ENCODE peak calls at places on chromosome 14, in five cellular contexts. N, H, Y, J and F are unnamed samples.

GRCh38 chr14:97703006-97703760 is 906.0 kb downstream of the VRK1 start:
- DNase-seq in H (no peak), J (peak; percentile 54), Y (no peak), N (no peak), F (no peak)

GRCh38 chr14:65961004-65961403 is 525.2 kb upstream of the CCDC196 start:
- DNase-seq in H (peak; percentile 62), Y (no peak), N (peak; percentile 68), J (peak; percentile 78), F (no peak)

GRCh38 chr14:95482967-95483842 is 33.2 kb downstream of the SYNE3 start:
- DNase-seq in H (no peak), N (peak; percentile 71), J (peak; percentile 84), Y (peak; percentile 85), F (no peak)

GRCh38 chr14:105897725-105898113 is 371.3 kb downstream of the TMEM121 start:
- DNase-seq in N (no peak), Y (no peak), H (no peak), J (no peak), F (no peak)

GRCh38 chr14:23123419-23123818 is 4.4 kb upstream of the CEBPE start:
- DNase-seq in J (peak; percentile 89), N (peak; percentile 90), Y (peak; percentile 46), H (no peak), F (peak; percentile 75)

GRCh38 chr14:24366664-24367505 is 1.1 kb upstream of the NFATC4 start:
- DNase-seq in Y (peak; percentile 95), J (peak; percentile 92), N (peak; percentile 94), H (peak; percentile 89), F (peak; percentile 91)

GRCh38 chr14:65229431-65230286 is 127.3 kb upstream of the MAX start:
- DNase-seq in J (peak; percentile 75), Y (peak; percentile 30), H (no peak), N (peak; percentile 49), F (peak; percentile 17)

GRCh38 chr14:64807588-64807987 is 72.1 kb downstream of the SPTB start:
- DNase-seq in Y (no peak), N (no peak), H (no peak), J (no peak), F (no peak)

GRCh38 chr14:105152794-105153241 is 15.8 kb downstream of the JAG2 start:
- DNase-seq in H (no peak), Y (no peak), N (no peak), J (no peak), F (no peak)

GRCh38 chr14:55383541-55384140 is 28.0 kb downstream of the ATG14 start:
- DNase-seq in H (no peak), N (no peak), Y (no peak), J (no peak), F (no peak)

GRCh38 chr14:73237786-73238261 is 518 bp downstream of the PAPLN start:
- DNase-seq in Y (no peak), J (no peak), N (no peak), H (no peak), F (no peak)

GRCh38 chr14:106877527-106877926 is 1351.1 kb downstream of the TMEM121 start:
- DNase-seq in N (no peak), J (no peak), Y (no peak), H (no peak), F (no peak)

GRCh38 chr14:58919262-58919661 is 269.2 kb upstream of the DAAM1 start:
- DNase-seq in Y (no peak), N (no peak), H (no peak), J (no peak), F (no peak)

GRCh38 chr14:32980178-32980886 is 41.7 kb downstream of the NPAS3 start:
- DNase-seq in J (no peak), H (no peak), Y (no peak), N (no peak), F (no peak)

GRCh38 chr14:24144451-24144850 is 2.0 kb downstream of the PSME2 start:
- DNase-seq in N (no peak), J (no peak), H (no peak), Y (no peak), F (no peak)

GRCh38 chr14:92135269-92135668 is 13.5 kb downstream of the CPSF2 start:
- DNase-seq in H (peak; percentile 27), Y (no peak), N (no peak), J (no peak), F (no peak)

GRCh38 chr14:77094672-77095284 is 3.3 kb upstream of the CIPC start:
- DNase-seq in J (peak; percentile 92), H (peak; percentile 85), Y (peak; percentile 62), N (peak; percentile 86), F (peak; percentile 58)
- TF ChIP-seq CTCF in J (peak; percentile 77), H (peak; percentile 77), Y (no peak), N (peak; percentile 82), F (peak; percentile 69)

GRCh38 chr14:99982449-99983250 is 82.6 kb upstream of the EVL start:
- DNase-seq in J (peak; percentile 82), N (peak; percentile 53), H (peak; percentile 78), Y (no peak), F (peak; percentile 51)
- TF ChIP-seq POLR2A in J (no peak), N (no peak), H (no peak), Y (no peak), F (no peak)

GRCh38 chr14:80865565-80865964 is 76.0 kb downstream of the CEP128 start:
- DNase-seq in Y (no peak), N (no peak), J (no peak), H (no peak), F (no peak)

GRCh38 chr14:80867091-80867490 is 74.4 kb downstream of the CEP128 start:
- DNase-seq in J (no peak), N (no peak), H (no peak), Y (no peak), F (no peak)

GRCh38 chr14:80867798-80868197 is 73.7 kb downstream of the CEP128 start:
- DNase-seq in N (no peak), Y (no peak), J (no peak), H (no peak), F (no peak)

GRCh38 chr14:80862983-80863382 is 78.6 kb downstream of the CEP128 start:
- DNase-seq in J (no peak), H (no peak), Y (no peak), N (no peak), F (no peak)
- TF ChIP-seq CTCF in J (no peak), H (no peak), Y (no peak), N (no peak), F (no peak)

GRCh38 chr14:67602995-67603545 is 3.0 kb upstream of the PIGH start:
- DNase-seq in Y (no peak), J (peak; percentile 66), H (no peak), N (no peak), F (no peak)

GRCh38 chr14:67602071-67602470 is 2.0 kb upstream of the PIGH start:
- DNase-seq in Y (no peak), H (no peak), J (no peak), N (no peak), F (no peak)

DNA sequence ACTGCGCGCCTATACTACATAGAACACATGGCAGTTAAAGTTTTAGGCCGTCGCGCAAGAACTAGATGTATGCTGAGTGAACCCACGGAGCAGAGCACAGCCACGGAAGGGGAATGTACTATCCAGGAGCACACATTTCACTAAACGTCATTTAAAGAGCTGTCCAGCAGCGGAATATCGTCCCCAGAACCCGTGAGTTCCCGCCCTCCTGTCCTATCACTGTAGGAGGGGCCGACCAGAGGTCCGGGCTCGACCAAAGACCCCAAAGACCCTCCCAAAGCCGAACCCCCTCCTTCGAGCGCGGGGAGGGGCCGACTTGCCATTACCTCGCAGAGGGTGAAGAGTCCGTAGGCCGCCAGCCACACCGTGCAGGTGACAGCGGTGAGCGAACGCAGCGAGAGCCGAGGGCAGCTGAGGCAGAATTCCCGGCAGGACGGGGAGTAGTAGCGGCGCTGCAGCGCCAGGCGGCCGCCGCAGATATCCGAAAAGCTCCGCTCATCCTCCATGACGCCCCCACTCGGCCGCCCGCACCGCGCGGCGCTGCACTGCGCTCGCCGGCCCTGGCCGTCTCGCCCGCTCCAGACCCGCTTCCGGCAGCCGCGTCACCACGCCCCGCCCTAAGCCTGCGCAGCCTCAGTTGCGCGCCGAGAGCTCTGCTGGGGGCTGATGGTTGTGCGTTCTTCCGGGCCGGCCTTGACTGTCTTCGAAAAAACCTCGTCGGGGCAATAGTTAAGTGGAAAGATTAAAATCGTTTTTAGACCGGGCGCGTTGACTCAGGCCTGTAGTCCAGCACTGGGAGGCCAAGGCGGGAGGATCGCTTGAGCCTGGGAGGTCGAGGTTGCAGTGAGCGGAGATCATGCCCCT is at the start of gene PIGH:
- DNase-seq in N (peak; percentile 95), J (peak; percentile 96), H (peak; percentile 92), Y (peak; percentile 89), F (peak; percentile 82)
- TF ChIP-seq POLR2A in N (peak; percentile 90), J (peak; percentile 92), H (no peak), Y (peak; percentile 93), F (peak; percentile 90)

GRCh38 chr14:102825307-102826095 is 48.3 kb downstream of the TRAF3 start:
- DNase-seq in H (no peak), Y (no peak), J (no peak), N (no peak), F (no peak)
- TF ChIP-seq CTCF in H (no peak), Y (no peak), J (no peak), N (no peak), F (no peak)

DNA sequence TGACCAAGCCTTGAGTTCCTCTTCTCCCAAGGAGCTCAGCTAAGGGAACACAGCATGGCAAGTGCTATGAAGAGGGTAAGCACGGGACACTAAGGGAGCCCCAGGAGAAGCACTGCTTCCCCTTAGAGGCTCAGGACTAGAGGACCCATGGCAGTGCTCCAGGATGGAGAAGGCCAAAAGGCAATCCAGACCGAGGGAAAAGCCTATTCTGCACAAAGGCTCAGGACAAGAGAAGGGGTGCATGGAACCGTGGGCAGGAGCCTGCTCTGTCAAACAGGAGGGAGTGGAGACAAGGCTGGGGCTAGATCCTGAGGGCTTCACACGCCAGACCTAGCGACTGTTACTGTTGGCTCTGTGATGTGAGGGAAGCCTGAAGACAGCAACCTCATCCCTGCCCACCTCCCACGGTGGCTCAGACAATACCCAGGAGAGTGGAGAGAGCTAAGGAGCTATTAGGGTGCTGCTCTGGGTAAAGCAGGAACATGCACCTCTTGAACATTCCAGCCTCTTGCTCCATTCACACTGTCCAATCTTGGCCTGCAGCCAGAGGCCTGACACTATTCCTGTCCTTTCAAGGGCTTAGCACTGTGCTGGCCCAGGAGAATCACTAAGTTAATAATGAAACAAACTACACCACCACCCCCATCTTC is 24.2 kb downstream of the OTUB2 start:
- DNase-seq in Y (peak; percentile 24), H (no peak), J (peak; percentile 33), N (no peak), F (no peak)
- TF ChIP-seq POLR2A in Y (no peak), H (no peak), J (no peak), N (no peak), F (no peak)

GRCh38 chr14:34053666-34054065 is 102.8 kb upstream of the EGLN3 start:
- DNase-seq in H (no peak), J (no peak), N (peak; percentile 33), Y (peak; percentile 63), F (no peak)
- TF ChIP-seq CTCF in H (no peak), J (no peak), N (no peak), Y (peak; percentile 25), F (no peak)

GRCh38 chr14:89954045-89955021 is at the start of gene EFCAB11:
- DNase-seq in Y (peak; percentile 96), J (peak; percentile 98), H (peak; percentile 99), N (peak; percentile 97), F (peak; percentile 97)
- TF ChIP-seq POLR2A in Y (no peak), J (peak; percentile 27), H (peak; percentile 65), N (peak; percentile 41), F (peak; percentile 14)